ENCODE peak calls at places on chromosomes 16 and 17, in four cellular contexts. V, X, G and L are unnamed samples.

GRCh38 chr17:81302861-81303326 is 7.8 kb upstream of the SLC38A10 start:
- DNase-seq in G (no peak), X (peak; percentile 61), V (no peak), L (no peak)

GRCh38 chr16:67540756-67541155 is 12.1 kb downstream of the RIPOR1 start:
- DNase-seq in G (no peak), V (no peak), X (no peak), L (no peak)

GRCh38 chr16:79599256-79599836 is 1.2 kb downstream of the MAF start:
- DNase-seq in G (no peak), V (no peak), X (no peak), L (peak; percentile 31)

GRCh38 chr17:60106377-60107059 is 27.8 kb upstream of the HEATR6 start:
- DNase-seq in G (no peak), X (no peak), V (no peak), L (no peak)

GRCh38 chr17:28396635-28397239 is 9.3 kb downstream of the SLC46A1 start:
- DNase-seq in X (no peak), G (no peak), V (no peak), L (no peak)

GRCh38 chr16:25151996-25152395 is 40.5 kb downstream of the LCMT1 start:
- DNase-seq in G (no peak), X (no peak), V (no peak), L (no peak)

GRCh38 chr17:76714822-76715461 is 4.2 kb upstream of the MXRA7 start:
- DNase-seq in G (no peak), V (peak; percentile 47), X (no peak), L (peak; percentile 57)

GRCh38 chr16:69595127-69596036 is 29.6 kb downstream of the NFAT5 start:
- DNase-seq in V (peak; percentile 23), X (peak; percentile 37), G (no peak), L (peak; percentile 28)

GRCh38 chr16:56630134-56630533 is 2.3 kb upstream of the MT1M start:
- DNase-seq in G (peak; percentile 59), X (no peak), V (no peak), L (no peak)

GRCh38 chr16:3510410-3510809 is 9.6 kb downstream of the CLUAP1 start:
- DNase-seq in V (no peak), G (no peak), X (no peak), L (no peak)

GRCh38 chr16:3511286-3512180 is 10.7 kb downstream of the CLUAP1 start:
- DNase-seq in G (no peak), V (no peak), X (no peak), L (no peak)

GRCh38 chr16:3515897-3516296 is 15.1 kb downstream of the CLUAP1 start:
- DNase-seq in V (no peak), X (no peak), G (no peak), L (no peak)

GRCh38 chr16:3514621-3515020 is 13.8 kb downstream of the CLUAP1 start:
- DNase-seq in X (no peak), V (no peak), G (no peak), L (no peak)

GRCh38 chr16:3513892-3514600 is 13.2 kb downstream of the CLUAP1 start:
- DNase-seq in X (peak; percentile 20), V (no peak), G (no peak), L (no peak)
- TF ChIP-seq CEBPB in X (no peak), V (no peak), G (no peak), L (no peak)

GRCh38 chr17:56679767-56680422 is 86.4 kb downstream of the NOG start:
- DNase-seq in X (no peak), V (no peak), G (no peak), L (no peak)
- TF ChIP-seq ESRRA in X (no peak), V (no peak), G (no peak), L (no peak)

GRCh38 chr16:23597003-23597756 is 1.1 kb upstream of the NDUFAB1 start:
- DNase-seq in X (peak; percentile 71), V (peak; percentile 57), G (no peak), L (peak; percentile 67)
- TF ChIP-seq CEBPB in X (no peak), V (peak; percentile 41), G (no peak), L (no peak)

GRCh38 chr17:73550561-73550960 is 93.7 kb downstream of the SDK2 start:
- DNase-seq in V (no peak), X (no peak), G (no peak), L (no peak)
- TF ChIP-seq ESRRA in V (no peak), X (no peak), G (no peak), L (no peak)

DNA sequence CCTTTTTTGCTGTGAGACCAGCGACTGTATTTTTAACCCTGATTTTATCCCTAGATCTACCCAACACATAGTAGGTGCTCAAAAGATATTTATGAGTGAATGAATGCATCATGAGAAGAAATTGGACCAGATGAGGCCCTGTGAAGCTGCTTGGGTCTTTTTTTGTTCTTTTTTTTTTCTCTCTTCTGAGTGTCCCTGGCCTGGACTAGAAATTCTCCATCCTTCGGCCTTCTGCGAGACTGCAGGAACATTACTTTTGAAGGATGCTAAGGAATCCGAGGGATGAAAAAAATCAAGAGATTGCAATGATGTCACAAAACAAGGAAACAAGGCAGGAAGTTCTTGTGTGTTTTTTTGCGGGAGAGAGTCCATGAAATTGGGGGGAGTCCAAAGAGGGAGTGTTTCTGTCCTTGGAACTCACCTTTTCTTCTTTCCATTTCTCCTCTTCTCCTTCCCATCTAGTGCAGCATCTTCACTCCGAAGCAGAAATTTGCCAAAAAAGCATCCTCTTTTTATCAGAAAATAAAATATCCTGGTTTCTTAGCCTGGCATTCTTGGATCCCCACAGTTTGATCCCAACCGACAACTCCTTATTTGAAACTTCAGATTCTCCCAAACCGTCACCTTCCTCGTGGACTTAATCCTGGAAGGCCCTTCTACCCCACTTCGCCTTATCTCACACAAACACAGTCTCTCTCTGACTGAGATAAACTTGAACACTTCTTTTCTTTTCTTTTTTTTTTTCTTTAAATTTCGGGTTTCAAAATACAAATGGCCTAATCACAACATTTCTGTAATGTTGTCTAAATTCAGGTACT is 724 bp upstream of the RUSF1 start:
- DNase-seq in X (peak; percentile 23), V (no peak), G (no peak), L (no peak)
- TF ChIP-seq CEBPB in X (no peak), V (no peak), G (no peak), L (no peak)

GRCh38 chr16:86556576-86556975 is 1.5 kb upstream of the MTHFSD start:
- DNase-seq in V (no peak), X (no peak), G (no peak), L (no peak)
- TF ChIP-seq ESRRA in V (no peak), X (no peak), G (no peak), L (no peak)

GRCh38 chr16:55561319-55561848 is 5.1 kb upstream of the CAPNS2 start:
- DNase-seq in V (no peak), G (no peak), X (no peak), L (no peak)

GRCh38 chr16:55567382-55567781 is 898 bp downstream of the CAPNS2 start:
- DNase-seq in X (no peak), G (no peak), V (no peak), L (no peak)

GRCh38 chr16:55566432-55567175 is at the start of gene CAPNS2:
- DNase-seq in V (no peak), X (no peak), G (no peak), L (no peak)

GRCh38 chr16:55562936-55563335 is 3.5 kb upstream of the CAPNS2 start:
- DNase-seq in X (no peak), V (no peak), G (no peak), L (no peak)

GRCh38 chr16:55563797-55564196 is 2.7 kb upstream of the CAPNS2 start:
- DNase-seq in X (no peak), G (no peak), V (no peak), L (no peak)
- TF ChIP-seq CEBPB in X (no peak), G (no peak), V (no peak), L (no peak)